ENCODE peak calls at places on chromosome 10, in four cellular contexts. F is ELR, R is spleen, K is fibroblast of lung. W is an unnamed sample.

GRCh38 chr10:78859769-78860168 is 209.0 kb upstream of the ZMIZ1 start:
- DNase-seq in F (no peak), R (no peak), K (no peak), W (no peak)

GRCh38 chr10:88433551-88434186 is 149.4 kb downstream of the RNLS start:
- DNase-seq in F (no peak), R (no peak), K (peak; percentile 14), W (no peak)

GRCh38 chr10:63376560-63377304 is 89.0 kb downstream of the JMJD1C start:
- DNase-seq in F (peak; percentile 92), R (no peak), K (peak; percentile 83), W (peak; percentile 96)

GRCh38 chr10:130191380-130191779 is 55.2 kb downstream of the GLRX3 start:
- DNase-seq in F (no peak), R (no peak), K (no peak), W (no peak)

GRCh38 chr10:103452714-103453230 is 602 bp upstream of the CALHM2 start:
- DNase-seq in F (peak; percentile 71), R (no peak), K (no peak), W (no peak)

GRCh38 chr10:132783865-132784581 is 1.9 kb downstream of the NKX6-2 start:
- DNase-seq in F (no peak), R (no peak), K (no peak), W (no peak)

GRCh38 chr10:63720072-63720537 is 198.9 kb downstream of the REEP3 start:
- DNase-seq in F (peak; percentile 67), R (no peak), K (peak; percentile 64), W (peak; percentile 26)

GRCh38 chr10:132465889-132466519 is 69.0 kb downstream of the PWWP2B start:
- DNase-seq in F (no peak), R (peak; percentile 54), K (no peak), W (no peak)

GRCh38 chr10:114632869-114633715 is 25.0 kb downstream of the ABLIM1 start:
- DNase-seq in F (peak; percentile 87), R (no peak), K (peak; percentile 80), W (peak; percentile 31)

GRCh38 chr10:101046332-101047238 is 15.2 kb upstream of the KAZALD1 start:
- DNase-seq in F (peak; percentile 58), R (no peak), K (no peak), W (no peak)

GRCh38 chr10:62860946-62861345 is 44.8 kb upstream of the EGR2 start:
- DNase-seq in F (no peak), R (no peak), K (peak; percentile 6), W (no peak)

GRCh38 chr10:58137813-58138212 is 129.9 kb downstream of the IPMK start:
- DNase-seq in F (no peak), R (no peak), K (no peak), W (no peak)

GRCh38 chr10:77601488-77601887 is 36.1 kb downstream of the KCNMA1 start:
- DNase-seq in F (peak; percentile 40), R (peak; percentile 23), K (no peak), W (no peak)

GRCh38 chr10:63976538-63976937 is 455.3 kb downstream of the REEP3 start:
- DNase-seq in F (peak; percentile 28), R (no peak), K (peak; percentile 6), W (no peak)

GRCh38 chr10:50620899-50621298 is 2.9 kb downstream of the SGMS1 start:
- DNase-seq in F (no peak), R (no peak), K (no peak), W (no peak)

GRCh38 chr10:79137826-79138225 is 69.1 kb downstream of the ZMIZ1 start:
- DNase-seq in F (peak; percentile 60), R (peak; percentile 87), K (peak; percentile 57), W (no peak)

GRCh38 chr10:129977794-129978193 is 13.7 kb upstream of the EBF3 start:
- DNase-seq in F (no peak), R (peak; percentile 50), K (no peak), W (no peak)

GRCh38 chr10:90718185-90718584 is 139.7 kb downstream of the HTR7 start:
- DNase-seq in F (peak; percentile 23), R (no peak), K (peak; percentile 49), W (no peak)